ENCODE peak calls at places on chromosomes 6 and 20, in ten cellular contexts. A is A549; W is H1; Z is CD8-positive, alpha-beta T cell; X is PC-9; S is neuronal stem cell; K is HL-60; L is naive thymus-derived CD4-positive, alpha-beta T cell; H is cardiac muscle cell; B is right atrium auricular region. G is an unnamed sample.

GRCh38 chr6:106476326-106477105 is 116.0 kb downstream of the CRYBG1 start:
- DNase-seq in A (no peak), W (no peak), Z (no peak), X (peak), S (no peak), K (no peak), L (no peak), H (no peak), B (no peak), G (no peak)

GRCh38 chr20:52279667-52280180 is 88.1 kb upstream of the ZFP64 start:
- DNase-seq in A (no peak), W (no peak), Z (no peak), X (no peak), S (no peak), K (no peak), L (no peak), H (no peak), B (no peak), G (no peak)

GRCh38 chr6:19538086-19538485 is 299.1 kb upstream of the ID4 start:
- DNase-seq in A (no peak), W (no peak), Z (no peak), X (peak), S (no peak), K (no peak), L (no peak), H (no peak), B (no peak), G (peak)

GRCh38 chr6:53466257-53466656 is 78.6 kb downstream of the GCLC start:
- DNase-seq in A (no peak), W (no peak), Z (no peak), X (peak), S (no peak), K (no peak), L (no peak), H (no peak), B (no peak), G (no peak)

GRCh38 chr6:83536034-83536646 is 23.8 kb downstream of the PRSS35 start:
- DNase-seq in A (peak), W (peak), Z (peak), X (peak), S (peak), K (no peak), L (peak), H (peak), B (no peak), G (no peak)

GRCh38 chr6:7721654-7722053 is 4.2 kb upstream of the BMP6 start:
- DNase-seq in A (peak), W (no peak), Z (no peak), X (peak), S (no peak), K (no peak), L (no peak), H (no peak), B (no peak), G (no peak)

GRCh38 chr6:88650979-88651378 is 312.4 kb downstream of the RNGTT start:
- DNase-seq in A (no peak), W (no peak), Z (no peak), X (no peak), S (no peak), K (no peak), L (no peak), H (no peak), B (no peak), G (no peak)

GRCh38 chr20:11271920-11272594 is 598.3 kb upstream of the JAG1 start:
- DNase-seq in A (no peak), W (no peak), Z (no peak), X (no peak), S (peak), K (no peak), L (no peak), H (no peak), B (no peak), G (no peak)

GRCh38 chr20:57241592-57241991 is 24.8 kb downstream of the BMP7 start:
- DNase-seq in A (no peak), W (no peak), Z (no peak), X (no peak), S (no peak), K (no peak), L (no peak), H (no peak), B (no peak), G (no peak)

GRCh38 chr6:168030881-168031280 is 33.4 kb downstream of the KIF25 start:
- DNase-seq in A (no peak), W (no peak), Z (no peak), X (no peak), S (no peak), K (no peak), L (no peak), H (no peak), B (peak), G (no peak)

GRCh38 chr6:53054532-53054931 is 10.7 kb upstream of the FBXO9 start:
- DNase-seq in A (no peak), W (no peak), Z (no peak), X (no peak), S (no peak), K (no peak), L (no peak), H (no peak), B (no peak), G (no peak)

GRCh38 chr20:59145926-59146800 is 17.5 kb upstream of the ZNF831 start:
- DNase-seq in A (no peak), W (no peak), Z (peak), X (no peak), S (no peak), K (no peak), L (peak), H (peak), B (peak), G (no peak)

GRCh38 chr6:136526196-136526930 is 23.9 kb downstream of the MAP7 start:
- DNase-seq in A (peak), W (peak), Z (no peak), X (no peak), S (peak), K (no peak), L (peak), H (peak), B (peak), G (no peak)

GRCh38 chr20:59751075-59751711 is 146.9 kb downstream of the PHACTR3 start:
- DNase-seq in A (peak), W (peak), Z (no peak), X (no peak), S (peak), K (peak), L (no peak), H (no peak), B (peak), G (peak)

GRCh38 chr6:87152528-87152950 is 2.8 kb upstream of the ZNF292 start:
- DNase-seq in A (no peak), W (peak), Z (no peak), X (no peak), S (no peak), K (no peak), L (no peak), H (no peak), B (no peak), G (no peak)

GRCh38 chr20:17889226-17889625 is 79.4 kb downstream of the SNX5 start:
- DNase-seq in A (no peak), W (no peak), Z (no peak), X (no peak), S (no peak), K (no peak), L (no peak), H (no peak), B (no peak), G (no peak)

GRCh38 chr6:7805828-7806227 is 79.9 kb downstream of the BMP6 start:
- DNase-seq in A (no peak), W (no peak), Z (no peak), X (peak), S (no peak), K (no peak), L (no peak), H (no peak), B (no peak), G (no peak)

GRCh38 chr6:20771427-20771826 is 237.2 kb downstream of the CDKAL1 start:
- DNase-seq in A (no peak), W (no peak), Z (no peak), X (no peak), S (no peak), K (no peak), L (no peak), H (peak), B (no peak), G (no peak)

GRCh38 chr6:134398453-134398852 is 80.5 kb upstream of the SGK1 start:
- DNase-seq in A (no peak), W (no peak), Z (no peak), X (no peak), S (no peak), K (peak), L (no peak), H (no peak), B (no peak), G (no peak)

GRCh38 chr6:55957961-55958422 is 82.6 kb upstream of the BMP5 start:
- DNase-seq in A (no peak), W (no peak), Z (no peak), X (no peak), S (no peak), K (no peak), L (no peak), H (no peak), B (no peak), G (no peak)

GRCh38 chr6:130129781-130130246 is 92.9 kb downstream of the SAMD3 start:
- DNase-seq in A (no peak), W (no peak), Z (no peak), X (no peak), S (no peak), K (no peak), L (no peak), H (no peak), B (no peak), G (no peak)

GRCh38 chr6:1995521-1996110 is 249.8 kb downstream of the GMDS start:
- DNase-seq in A (no peak), W (no peak), Z (no peak), X (no peak), S (no peak), K (no peak), L (no peak), H (no peak), B (no peak), G (no peak)

GRCh38 chr6:7765575-7766325 is 39.9 kb downstream of the BMP6 start:
- DNase-seq in A (no peak), W (no peak), Z (no peak), X (no peak), S (no peak), K (no peak), L (no peak), H (no peak), B (no peak), G (no peak)

GRCh38 chr6:135962731-135963130 is 111.2 kb downstream of the PDE7B start:
- DNase-seq in A (no peak), W (no peak), Z (no peak), X (no peak), S (no peak), K (no peak), L (no peak), H (no peak), B (no peak), G (no peak)

GRCh38 chr6:106974337-106974998 is at the start of gene CD24:
- DNase-seq in A (peak), W (peak), Z (no peak), X (peak), S (peak), K (no peak), L (no peak), H (peak), B (no peak), G (peak)

GRCh38 chr20:48052492-48052870 is 267.2 kb upstream of the SULF2 start:
- DNase-seq in A (no peak), W (no peak), Z (no peak), X (peak), S (no peak), K (no peak), L (no peak), H (no peak), B (no peak), G (no peak)

GRCh38 chr6:53378208-53378607 is 29.5 kb upstream of the ELOVL5 start:
- DNase-seq in A (no peak), W (no peak), Z (no peak), X (no peak), S (no peak), K (no peak), L (no peak), H (no peak), B (no peak), G (no peak)

GRCh38 chr6:38846844-38847243 is 131.7 kb downstream of the DNAH8 start:
- DNase-seq in A (no peak), W (no peak), Z (no peak), X (peak), S (no peak), K (no peak), L (no peak), H (no peak), B (no peak), G (no peak)

GRCh38 chr6:157764346-157765068 is 58.5 kb upstream of the SNX9 start:
- DNase-seq in A (peak), W (no peak), Z (peak), X (peak), S (no peak), K (peak), L (peak), H (peak), B (peak), G (peak)

GRCh38 chr6:73079611-73079955 is 145.7 kb downstream of the KHDC1L start:
- DNase-seq in A (no peak), W (no peak), Z (no peak), X (no peak), S (no peak), K (no peak), L (no peak), H (no peak), B (no peak), G (no peak)

GRCh38 chr6:79498842-79499241 is 38.4 kb downstream of the LCA5 start:
- DNase-seq in A (no peak), W (no peak), Z (no peak), X (no peak), S (no peak), K (no peak), L (no peak), H (no peak), B (no peak), G (no peak)

GRCh38 chr6:84172080-84172479 is 55.4 kb downstream of the CEP162 start:
- DNase-seq in A (no peak), W (no peak), Z (no peak), X (no peak), S (no peak), K (no peak), L (no peak), H (no peak), B (no peak), G (no peak)

GRCh38 chr6:144594571-144594970 is 309.4 kb downstream of the UTRN start:
- DNase-seq in A (no peak), W (no peak), Z (no peak), X (no peak), S (no peak), K (no peak), L (no peak), H (no peak), B (no peak), G (no peak)

GRCh38 chr20:31967830-31968249 is at the start of gene XKR7:
- DNase-seq in A (no peak), W (peak), Z (no peak), X (no peak), S (peak), K (peak), L (no peak), H (peak), B (no peak), G (no peak)

GRCh38 chr20:13068336-13068735 is 59.6 kb downstream of the SPTLC3 start:
- DNase-seq in A (no peak), W (no peak), Z (no peak), X (peak), S (no peak), K (no peak), L (no peak), H (no peak), B (no peak), G (no peak)

GRCh38 chr6:357261-357790 is 34.2 kb upstream of the IRF4 start:
- DNase-seq in A (no peak), W (no peak), Z (no peak), X (no peak), S (no peak), K (no peak), L (no peak), H (no peak), B (no peak), G (no peak)

GRCh38 chr6:18387061-18387721 is at the start of gene RNF144B:
- DNase-seq in A (peak), W (peak), Z (peak), X (peak), S (peak), K (peak), L (peak), H (peak), B (peak), G (peak)

GRCh38 chr6:168318090-168318489 is 1.5 kb downstream of the DACT2 start:
- DNase-seq in A (no peak), W (no peak), Z (no peak), X (no peak), S (no peak), K (no peak), L (no peak), H (no peak), B (no peak), G (no peak)

GRCh38 chr6:53290547-53291510 is 57.9 kb downstream of the ELOVL5 start:
- DNase-seq in A (no peak), W (no peak), Z (no peak), X (no peak), S (no peak), K (no peak), L (peak), H (no peak), B (no peak), G (no peak)

GRCh38 chr6:35017461-35018183 is 123.5 kb downstream of the TCP11 start:
- DNase-seq in A (no peak), W (no peak), Z (no peak), X (no peak), S (no peak), K (no peak), L (no peak), H (no peak), B (peak), G (no peak)

GRCh38 chr6:137926207-137926731 is 59.2 kb downstream of the TNFAIP3 start:
- DNase-seq in A (no peak), W (no peak), Z (no peak), X (peak), S (peak), K (no peak), L (no peak), H (no peak), B (no peak), G (no peak)

GRCh38 chr6:137928286-137928685 is 61.2 kb downstream of the TNFAIP3 start:
- DNase-seq in A (no peak), W (no peak), Z (no peak), X (no peak), S (no peak), K (peak), L (no peak), H (no peak), B (no peak), G (peak)

GRCh38 chr6:137926985-137927384 is 59.9 kb downstream of the TNFAIP3 start:
- DNase-seq in A (no peak), W (no peak), Z (no peak), X (no peak), S (no peak), K (no peak), L (no peak), H (no peak), B (no peak), G (no peak)

GRCh38 chr6:137925299-137925698 is 58.2 kb downstream of the TNFAIP3 start:
- DNase-seq in A (no peak), W (no peak), Z (no peak), X (no peak), S (no peak), K (no peak), L (no peak), H (no peak), B (no peak), G (no peak)

GRCh38 chr6:137927777-137928218 is 60.7 kb downstream of the TNFAIP3 start:
- DNase-seq in A (no peak), W (no peak), Z (peak), X (no peak), S (no peak), K (peak), L (peak), H (no peak), B (no peak), G (peak)
- H3K27ac ChIP-seq in A (no peak), W (no peak), Z (peak), X (no peak), S (no peak), K (peak), L (peak), H (no peak), B (no peak), G (no peak)

GRCh38 chr6:37513576-37513975 is 13.9 kb upstream of the CCDC167 start:
- DNase-seq in A (no peak), W (no peak), Z (no peak), X (no peak), S (no peak), K (no peak), L (no peak), H (no peak), B (no peak), G (no peak)
- H3K4me3 ChIP-seq in A (no peak), W (peak), Z (no peak), X (no peak), S (no peak), K (no peak), L (peak), H (no peak), B (no peak), G (no peak)

GRCh38 chr6:165971202-165971601 is 196.4 kb downstream of the TBXT start:
- DNase-seq in A (no peak), W (no peak), Z (no peak), X (no peak), S (no peak), K (no peak), L (no peak), H (no peak), B (no peak), G (no peak)
- H3K27ac ChIP-seq in A (peak), W (no peak), Z (no peak), X (no peak), S (no peak), K (no peak), L (no peak), H (no peak), B (no peak), G (no peak)

GRCh38 chr20:36861625-36861874 is 14.4 kb upstream of the TLDC2 start:
- DNase-seq in A (no peak), W (no peak), Z (no peak), X (no peak), S (no peak), K (no peak), L (no peak), H (no peak), B (no peak), G (no peak)
- H3K4me3 ChIP-seq in A (peak), W (peak), Z (no peak), X (no peak), S (peak), K (no peak), L (no peak), H (peak), B (peak), G (no peak)

GRCh38 chr6:30766461-30767157 is 22.3 kb upstream of the IER3 start:
- DNase-seq in A (no peak), W (no peak), Z (no peak), X (no peak), S (no peak), K (no peak), L (no peak), H (no peak), B (no peak), G (no peak)

GRCh38 chr6:30760537-30760936 is 16.2 kb upstream of the IER3 start:
- DNase-seq in A (no peak), W (no peak), Z (no peak), X (no peak), S (no peak), K (no peak), L (no peak), H (no peak), B (no peak), G (no peak)

GRCh38 chr6:30761791-30762429 is 17.6 kb upstream of the IER3 start:
- DNase-seq in A (no peak), W (no peak), Z (no peak), X (no peak), S (no peak), K (no peak), L (no peak), H (no peak), B (no peak), G (no peak)

GRCh38 chr6:30763618-30764489 is 19.5 kb upstream of the IER3 start:
- DNase-seq in A (no peak), W (no peak), Z (no peak), X (peak), S (no peak), K (no peak), L (no peak), H (peak), B (no peak), G (no peak)

DNA sequence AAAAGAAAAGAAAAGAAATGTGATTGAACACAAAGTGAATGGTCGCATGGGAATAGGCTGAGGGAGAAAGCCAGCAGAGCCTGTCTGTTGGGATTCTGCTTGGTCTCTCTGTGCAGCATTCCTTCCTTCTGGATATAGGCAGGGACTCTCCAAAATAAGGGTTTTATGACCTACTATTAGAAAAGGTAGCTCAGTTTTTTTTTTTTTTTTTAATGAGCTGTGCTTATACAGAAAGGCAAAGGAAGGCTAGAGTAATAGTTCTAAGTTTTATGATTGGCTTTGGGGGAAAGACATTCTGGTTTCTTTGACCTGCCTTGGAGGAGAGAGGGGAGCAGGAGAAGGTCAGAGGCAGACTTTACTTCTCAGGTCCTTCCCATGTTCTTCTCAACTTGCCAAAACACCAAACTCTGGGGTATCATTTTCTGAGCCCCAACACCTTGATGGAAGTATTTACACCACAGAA is 18.8 kb upstream of the IER3 start:
- DNase-seq in A (no peak), W (no peak), Z (no peak), X (no peak), S (no peak), K (no peak), L (no peak), H (no peak), B (no peak), G (no peak)
- H3K27ac ChIP-seq in A (peak), W (no peak), Z (no peak), X (peak), S (no peak), K (no peak), L (no peak), H (peak), B (peak), G (no peak)

DNA sequence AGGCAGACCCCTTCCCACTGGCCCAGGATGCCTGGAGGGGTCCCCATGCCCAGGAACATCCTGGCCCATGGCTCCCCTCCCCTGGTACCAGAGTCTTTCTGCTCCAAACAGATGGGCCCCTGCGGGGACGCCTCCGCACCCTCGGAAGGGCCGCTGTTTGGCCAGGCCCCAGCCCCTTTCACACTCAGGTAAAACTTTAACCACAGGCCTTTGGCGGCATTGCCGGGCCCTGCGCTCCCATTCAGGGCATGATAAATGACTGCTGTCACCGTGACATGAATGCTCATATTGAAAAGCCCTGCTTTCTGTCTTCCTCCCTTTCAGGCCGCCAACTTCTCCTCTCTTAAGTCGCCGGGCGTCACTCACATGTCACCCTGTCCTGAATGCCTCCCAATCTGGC is 141.5 kb upstream of the TOP1 start:
- DNase-seq in A (no peak), W (no peak), Z (no peak), X (no peak), S (no peak), K (no peak), L (no peak), H (no peak), B (no peak), G (no peak)
- H3K4me3 ChIP-seq in A (no peak), W (no peak), Z (no peak), X (no peak), S (no peak), K (no peak), L (no peak), H (no peak), B (no peak), G (no peak)

GRCh38 chr20:2329286-2329685 is 33.5 kb downstream of the TGM3 start:
- DNase-seq in A (no peak), W (no peak), Z (no peak), X (no peak), S (no peak), K (no peak), L (no peak), H (no peak), B (no peak), G (no peak)
- H3K27ac ChIP-seq in A (no peak), W (no peak), Z (no peak), X (no peak), S (no peak), K (peak), L (no peak), H (no peak), B (no peak), G (no peak)

G was measured in Peyer's patch.